ENCODE peak calls at places on chromosomes 6 and 20, in six cellular contexts. C is A673; P is testis; G is CD8-positive, alpha-beta T cell; Q is fibroblast of lung; W is lower lobe of right lung. O is an unnamed sample.

GRCh38 chr20:62737971-62738881 is 29.6 kb downstream of the NTSR1 start:
- DNase-seq in C (no peak), P (no peak), G (no peak), Q (no peak), W (peak), O (peak)

GRCh38 chr6:150025201-150025917 is at the start of gene RAET1L:
- DNase-seq in C (peak), P (no peak), G (no peak), Q (peak), W (no peak), O (no peak)

GRCh38 chr6:148779142-148779562 is 32.3 kb downstream of the UST start:
- DNase-seq in C (no peak), P (no peak), G (no peak), Q (no peak), W (no peak), O (no peak)

GRCh38 chr6:26553264-26553738 is 15.1 kb downstream of the HMGN4 start:
- DNase-seq in C (peak), P (peak), G (peak), Q (peak), W (peak), O (no peak)

GRCh38 chr6:87661503-87661902 is 40.5 kb downstream of the AKIRIN2 start:
- DNase-seq in C (peak), P (no peak), G (no peak), Q (peak), W (no peak), O (no peak)

GRCh38 chr6:108689279-108690161 is 128.8 kb downstream of the FOXO3 start:
- DNase-seq in C (no peak), P (peak), G (no peak), Q (peak), W (peak), O (peak)

GRCh38 chr6:81487489-81487888 is 265.0 kb downstream of the TENT5A start:
- DNase-seq in C (no peak), P (peak), G (no peak), Q (peak), W (no peak), O (no peak)

GRCh38 chr6:148967546-148967945 is 220.7 kb downstream of the UST start:
- DNase-seq in C (no peak), P (no peak), G (no peak), Q (no peak), W (no peak), O (no peak)

GRCh38 chr20:48205786-48206185 is 420.5 kb upstream of the SULF2 start:
- DNase-seq in C (no peak), P (no peak), G (no peak), Q (no peak), W (no peak), O (no peak)

GRCh38 chr6:32519117-32519909 is 10.8 kb downstream of the HLA-DRB5 start:
- DNase-seq in C (no peak), P (no peak), G (no peak), Q (no peak), W (no peak), O (no peak)

GRCh38 chr6:129940454-129941195 is 77.8 kb upstream of the L3MBTL3 start:
- DNase-seq in C (no peak), P (no peak), G (no peak), Q (no peak), W (no peak), O (no peak)

GRCh38 chr6:71028236-71028876 is 71.5 kb upstream of the B3GAT2 start:
- DNase-seq in C (no peak), P (no peak), G (no peak), Q (no peak), W (no peak), O (no peak)

GRCh38 chr6:43773050-43773956 is 3.3 kb downstream of the VEGFA start:
- DNase-seq in C (peak), P (peak), G (peak), Q (peak), W (peak), O (no peak)

GRCh38 chr6:162942860-162943259 is 215.1 kb downstream of the PACRG start:
- DNase-seq in C (no peak), P (no peak), G (no peak), Q (peak), W (no peak), O (no peak)

GRCh38 chr6:53464942-53465460 is 79.9 kb downstream of the GCLC start:
- DNase-seq in C (no peak), P (peak), G (no peak), Q (no peak), W (peak), O (no peak)

GRCh38 chr20:44610313-44610965 is 28.1 kb downstream of the PKIG start:
- DNase-seq in C (no peak), P (no peak), G (peak), Q (no peak), W (no peak), O (no peak)

GRCh38 chr6:158028421-158028820 is 46.8 kb downstream of the SYNJ2 start:
- DNase-seq in C (no peak), P (no peak), G (no peak), Q (no peak), W (peak), O (no peak)

GRCh38 chr6:19788684-19789083 is 48.5 kb upstream of the ID4 start:
- DNase-seq in C (no peak), P (no peak), G (no peak), Q (no peak), W (no peak), O (no peak)

GRCh38 chr6:42938987-42939809 is 9.9 kb downstream of the CNPY3 start:
- DNase-seq in C (no peak), P (peak), G (no peak), Q (no peak), W (no peak), O (no peak)

GRCh38 chr6:125307964-125308615 is 6.3 kb upstream of the HDDC2 start:
- DNase-seq in C (no peak), P (no peak), G (no peak), Q (no peak), W (no peak), O (no peak)

GRCh38 chr6:35500782-35501181 is 3.9 kb upstream of the TEAD3 start:
- DNase-seq in C (no peak), P (no peak), G (no peak), Q (peak), W (no peak), O (no peak)

GRCh38 chr6:19465760-19466159 is 371.4 kb upstream of the ID4 start:
- DNase-seq in C (peak), P (no peak), G (no peak), Q (peak), W (no peak), O (no peak)

GRCh38 chr20:37901667-37902503 is 1.0 kb upstream of the VSTM2L start:
- DNase-seq in C (peak), P (peak), G (no peak), Q (peak), W (no peak), O (no peak)

GRCh38 chr6:142407685-142408273 is 106.0 kb downstream of the ADGRG6 start:
- DNase-seq in C (no peak), P (no peak), G (no peak), Q (no peak), W (no peak), O (no peak)

GRCh38 chr6:142411145-142411544 is 109.3 kb downstream of the ADGRG6 start:
- DNase-seq in C (no peak), P (no peak), G (no peak), Q (no peak), W (no peak), O (no peak)

GRCh38 chr6:142406131-142406530 is 104.3 kb downstream of the ADGRG6 start:
- DNase-seq in C (no peak), P (no peak), G (no peak), Q (no peak), W (no peak), O (no peak)

GRCh38 chr6:142409794-142410193 is 108.0 kb downstream of the ADGRG6 start:
- DNase-seq in C (no peak), P (no peak), G (no peak), Q (no peak), W (no peak), O (no peak)

GRCh38 chr6:142408409-142408808 is 106.6 kb downstream of the ADGRG6 start:
- DNase-seq in C (no peak), P (no peak), G (no peak), Q (no peak), W (no peak), O (no peak)
- H3K27ac ChIP-seq in C (no peak), P (no peak), G (no peak), Q (no peak), W (no peak), O (no peak)

GRCh38 chr20:35601021-35601973 is 14.3 kb upstream of the SPAG4 start:
- DNase-seq in C (peak), P (peak), G (peak), Q (peak), W (peak), O (peak)
- H3K4me3 ChIP-seq in C (peak), P (peak), G (peak), Q (peak), W (peak), O (peak)

GRCh38 chr20:54056762-54057639 is 13.4 kb downstream of the BCAS1 start:
- DNase-seq in C (no peak), P (no peak), G (no peak), Q (no peak), W (no peak), O (no peak)
- TF ChIP-seq CTCF in C (peak), P (no peak), G (no peak), Q (no peak), W (no peak), O (peak)

DNA sequence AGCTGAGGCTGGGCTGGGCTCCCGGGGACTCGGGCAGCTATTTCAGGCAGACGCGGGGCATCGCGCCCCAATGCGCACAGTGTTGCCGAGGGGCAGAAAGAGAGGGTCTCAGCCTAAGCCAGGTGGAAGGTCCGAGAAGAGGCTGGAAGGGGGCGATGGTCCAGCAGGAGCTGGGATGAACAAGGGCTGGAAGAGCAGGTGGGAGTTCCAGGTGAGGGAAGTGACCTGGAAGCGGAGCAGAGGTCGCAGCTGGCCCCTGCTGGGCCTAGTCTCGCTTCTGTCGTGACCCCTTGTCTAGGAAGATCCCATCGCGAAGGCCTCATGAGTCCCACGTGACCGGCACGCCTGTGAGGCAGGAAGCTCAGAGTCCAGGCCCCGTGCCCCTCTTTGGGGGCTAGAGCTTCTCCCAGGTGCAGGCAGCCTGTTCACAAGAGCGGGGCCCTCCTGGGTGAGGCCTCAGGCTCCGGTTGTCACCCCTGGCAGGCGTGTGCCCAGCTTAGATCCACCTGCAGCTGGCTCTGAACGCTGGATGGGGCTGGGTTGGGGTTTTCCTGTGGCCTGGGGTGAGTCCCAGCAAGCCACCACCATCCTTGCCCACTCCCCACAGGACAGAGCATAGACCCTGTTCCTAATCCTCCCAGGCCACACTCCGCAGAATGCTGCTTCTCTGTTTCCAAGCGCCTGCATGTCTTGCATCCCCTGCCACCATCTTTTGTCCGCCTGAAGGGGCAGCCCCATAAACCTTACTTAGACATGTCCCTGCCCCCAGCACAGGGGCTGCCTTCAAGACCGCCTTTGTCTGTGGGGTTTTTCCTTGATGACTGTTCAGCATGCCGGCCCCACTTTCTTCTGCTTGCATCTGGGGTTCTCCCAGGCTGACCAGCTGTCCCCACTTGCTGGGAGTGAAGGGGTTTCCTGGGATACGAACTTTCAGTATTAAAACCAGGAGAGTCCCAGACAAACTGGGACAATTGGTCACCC is 15.1 kb downstream of the SLC22A3 start:
- DNase-seq in C (no peak), P (no peak), G (no peak), Q (no peak), W (no peak), O (no peak)
- H3K27ac ChIP-seq in C (no peak), P (no peak), G (no peak), Q (no peak), W (no peak), O (no peak)

DNA sequence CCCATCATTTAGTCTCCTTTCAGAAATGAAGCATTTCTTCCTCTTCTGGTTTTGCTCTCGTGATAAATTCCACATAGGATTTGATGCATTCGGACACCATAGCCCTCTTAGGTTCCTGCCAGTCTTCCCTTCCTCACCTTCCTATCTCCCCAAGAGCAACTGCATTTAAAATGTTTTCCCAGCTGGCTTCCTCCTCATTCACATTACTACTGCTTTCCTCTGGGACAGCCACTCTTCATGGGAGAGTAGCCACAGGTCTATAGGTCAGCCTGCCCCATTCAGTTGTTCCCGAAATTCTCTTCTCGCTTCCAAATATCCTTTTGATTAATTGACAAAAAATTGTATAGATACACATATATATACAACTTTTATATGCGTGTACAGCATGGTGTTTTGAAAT is 214.2 kb upstream of the PDE10A start:
- DNase-seq in C (no peak), P (no peak), G (no peak), Q (no peak), W (no peak), O (no peak)
- H3K4me3 ChIP-seq in C (no peak), P (no peak), G (no peak), Q (no peak), W (no peak), O (no peak)

GRCh38 chr6:98759459-98759858 is 74.9 kb upstream of the POU3F2 start:
- DNase-seq in C (no peak), P (no peak), G (no peak), Q (no peak), W (no peak), O (no peak)
- TF ChIP-seq CTCF in C (peak), P (peak), G (no peak), Q (no peak), W (no peak), O (no peak)

DNA sequence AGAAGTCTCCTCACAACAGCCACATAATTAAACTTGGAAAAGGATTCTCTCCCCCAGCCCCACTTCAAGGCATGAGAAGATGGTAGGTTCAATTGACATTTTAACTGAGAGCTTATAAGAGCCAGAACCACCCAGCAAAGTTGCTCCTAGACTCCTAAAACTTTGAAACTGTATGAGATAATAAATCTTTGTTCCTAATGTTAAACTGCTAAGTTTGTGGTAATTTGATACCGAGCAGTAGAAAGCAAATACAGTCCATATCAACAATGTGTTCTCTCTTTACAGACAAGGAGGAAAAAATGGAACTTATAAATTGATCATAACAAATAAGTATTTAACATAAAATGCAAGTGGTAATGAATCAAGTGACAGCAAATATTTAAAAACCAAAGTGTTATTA is 831.8 kb downstream of the MAFB start:
- DNase-seq in C (no peak), P (no peak), G (no peak), Q (no peak), W (no peak), O (no peak)
- H3K27ac ChIP-seq in C (no peak), P (no peak), G (no peak), Q (no peak), W (no peak), O (no peak)

GRCh38 chr6:31354788-31355539 is 2.0 kb downstream of the HLA-B start:
- DNase-seq in C (no peak), P (no peak), G (peak), Q (no peak), W (no peak), O (no peak)
- H3K4me3 ChIP-seq in C (no peak), P (no peak), G (peak), Q (no peak), W (peak), O (no peak)

O was measured in RWPE2.